ENCODE peak calls at places on chromosomes 4 and X, in six cellular contexts. E, N, T, V, D and Y are unnamed samples.

GRCh38 chrX:133923113-133923512 is 62.3 kb downstream of the GPC3 start:
- ATAC-seq in E (no peak), T (no peak), V (no peak), N (no peak), D (peak; percentile 47), Y (no peak)

GRCh38 chr4:13162886-13163285 is 321.3 kb downstream of the RAB28 start:
- ATAC-seq in V (no peak), T (no peak), E (no peak), D (no peak), N (no peak), Y (no peak)

GRCh38 chr4:87037921-87038320 is 103.1 kb downstream of the AFF1 start:
- ATAC-seq in T (no peak), V (no peak), N (no peak), D (no peak), E (no peak), Y (no peak)

GRCh38 chr4:128846063-128846462 is 36.6 kb downstream of the JADE1 start:
- ATAC-seq in V (no peak), D (no peak), E (no peak), T (no peak), N (no peak), Y (no peak)

GRCh38 chr4:39458505-39459300 is at the start of the genes LIAS and RPL9:
- ATAC-seq in V (peak; percentile 95), E (peak; percentile 95), D (peak; percentile 89), T (peak; percentile 95), N (peak; percentile 97), Y (peak; percentile 96)

GRCh38 chr4:41304221-41304620 is 47.5 kb downstream of the UCHL1 start:
- ATAC-seq in E (no peak), T (no peak), N (peak; percentile 58), D (no peak), V (no peak), Y (no peak)

GRCh38 chrX:122565952-122566351 is 618.1 kb upstream of the GRIA3 start:
- ATAC-seq in D (no peak), T (peak; percentile 19), V (no peak), E (no peak), N (peak; percentile 89), Y (peak; percentile 57)

GRCh38 chr4:79078339-79078738 is 139.1 kb upstream of the PAQR3 start:
- ATAC-seq in V (no peak), N (peak; percentile 43), E (peak; percentile 40), T (no peak), D (peak; percentile 73), Y (no peak)

GRCh38 chr4:41359069-41359769 is 102.5 kb downstream of the UCHL1 start:
- ATAC-seq in D (peak; percentile 27), V (peak; percentile 80), N (no peak), E (peak; percentile 54), T (peak; percentile 74), Y (no peak)

GRCh38 chr4:151671541-151672059 is 89.2 kb downstream of the GATB start:
- ATAC-seq in E (peak; percentile 95), T (no peak), N (no peak), V (no peak), D (no peak), Y (no peak)

GRCh38 chr4:48212165-48212564 is 57.5 kb downstream of the TEC start:
- ATAC-seq in E (peak; percentile 88), D (peak; percentile 85), V (no peak), N (peak; percentile 43), T (no peak), Y (no peak)

GRCh38 chr4:175509320-175509719 is 302.7 kb downstream of the GPM6A start:
- ATAC-seq in N (no peak), E (no peak), D (peak; percentile 69), T (no peak), V (peak; percentile 68), Y (no peak)

GRCh38 chr4:94334519-94334918 is 8.1 kb downstream of the HPGDS start:
- ATAC-seq in V (no peak), T (no peak), E (no peak), N (no peak), D (no peak), Y (peak; percentile 36)

GRCh38 chr4:61489927-61490326 is 289.8 kb downstream of the ADGRL3 start:
- ATAC-seq in N (no peak), T (no peak), E (no peak), D (no peak), V (no peak), Y (no peak)

GRCh38 chr4:4327652-4328121 is 37.6 kb downstream of the ZBTB49 start:
- ATAC-seq in T (peak; percentile 47), D (peak; percentile 74), V (peak; percentile 97), E (peak; percentile 93), N (peak; percentile 11), Y (no peak)

GRCh38 chrX:134006484-134007161 is 21.2 kb upstream of the GPC3 start:
- ATAC-seq in N (no peak), V (peak; percentile 98), T (no peak), E (no peak), D (no peak), Y (no peak)

GRCh38 chr4:155383541-155383940 is 6.8 kb upstream of the MAP9 start:
- ATAC-seq in T (no peak), D (no peak), N (no peak), V (no peak), E (no peak), Y (no peak)

GRCh38 chrX:103343105-103343504 is 13.1 kb downstream of the TCEAL7 start:
- ATAC-seq in T (no peak), E (peak; percentile 81), N (peak; percentile 56), D (peak; percentile 76), V (no peak), Y (no peak)

GRCh38 chr4:52911684-52912294 is 49.7 kb downstream of the RASL11B start:
- ATAC-seq in T (peak; percentile 73), N (peak; percentile 58), D (peak; percentile 96), E (peak; percentile 94), V (peak; percentile 82), Y (no peak)

GRCh38 chr4:147071341-147071740 is 125.7 kb upstream of the TTC29 start:
- ATAC-seq in V (no peak), D (no peak), N (no peak), T (no peak), E (no peak), Y (no peak)

GRCh38 chr4:76570141-76570989 is 135.3 kb downstream of the SHROOM3 start:
- ATAC-seq in N (no peak), D (no peak), T (peak; percentile 84), E (no peak), V (peak; percentile 90), Y (peak; percentile 39)

GRCh38 chr4:146407669-146408084 is 114.1 kb downstream of the SLC10A7 start:
- ATAC-seq in V (no peak), E (peak; percentile 86), N (no peak), T (no peak), D (no peak), Y (no peak)

GRCh38 chr4:26086621-26087068 is 172.6 kb downstream of the SMIM20 start:
- ATAC-seq in N (peak; percentile 72), D (no peak), E (no peak), T (no peak), V (no peak), Y (peak; percentile 36)

GRCh38 chrX:45806410-45807121 is 605.9 kb upstream of the DIPK2B start:
- ATAC-seq in E (no peak), V (no peak), N (peak; percentile 81), T (no peak), D (peak; percentile 88), Y (no peak)

GRCh38 chr4:1603413-1604135 is 80.5 kb downstream of the FAM53A start:
- ATAC-seq in V (no peak), N (peak; percentile 8), E (no peak), D (no peak), T (no peak), Y (no peak)

GRCh38 chr4:14008494-14008893 is 381.0 kb upstream of the BOD1L1 start:
- ATAC-seq in E (no peak), T (no peak), N (no peak), V (no peak), D (no peak), Y (no peak)

GRCh38 chrX:72545990-72546389 is 26.7 kb downstream of the HDAC8 start:
- ATAC-seq in E (no peak), N (no peak), D (no peak), V (peak; percentile 37), T (no peak), Y (no peak)

DNA sequence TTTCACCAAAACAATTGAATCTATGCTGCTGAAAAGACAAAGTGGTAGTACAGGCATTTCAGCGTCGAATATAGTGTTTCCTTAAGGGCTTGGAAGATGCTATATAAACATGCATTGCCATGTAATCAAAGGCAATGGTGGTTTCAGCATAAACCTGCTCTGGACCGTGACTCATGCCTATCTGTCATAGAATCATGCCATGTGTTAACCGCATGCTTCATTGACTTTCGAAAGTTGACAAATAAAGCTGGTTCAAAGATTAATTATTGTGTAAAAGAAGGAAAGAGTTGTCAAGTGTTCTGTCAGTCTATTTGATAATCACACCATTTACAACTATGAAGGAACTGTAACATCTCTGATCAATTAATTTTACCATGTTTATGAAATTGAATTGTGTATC is 83.2 kb downstream of the FUNDC1 start:
- ATAC-seq in E (no peak), V (peak; percentile 31), D (no peak), T (no peak), N (no peak), Y (no peak)
- H3K27ac ChIP-seq in E (no peak overlapping the region), V (no peak overlapping the region), D (no peak overlapping the region), T (no peak overlapping the region), N (no peak overlapping the region), Y (no peak overlapping the region)

DNA sequence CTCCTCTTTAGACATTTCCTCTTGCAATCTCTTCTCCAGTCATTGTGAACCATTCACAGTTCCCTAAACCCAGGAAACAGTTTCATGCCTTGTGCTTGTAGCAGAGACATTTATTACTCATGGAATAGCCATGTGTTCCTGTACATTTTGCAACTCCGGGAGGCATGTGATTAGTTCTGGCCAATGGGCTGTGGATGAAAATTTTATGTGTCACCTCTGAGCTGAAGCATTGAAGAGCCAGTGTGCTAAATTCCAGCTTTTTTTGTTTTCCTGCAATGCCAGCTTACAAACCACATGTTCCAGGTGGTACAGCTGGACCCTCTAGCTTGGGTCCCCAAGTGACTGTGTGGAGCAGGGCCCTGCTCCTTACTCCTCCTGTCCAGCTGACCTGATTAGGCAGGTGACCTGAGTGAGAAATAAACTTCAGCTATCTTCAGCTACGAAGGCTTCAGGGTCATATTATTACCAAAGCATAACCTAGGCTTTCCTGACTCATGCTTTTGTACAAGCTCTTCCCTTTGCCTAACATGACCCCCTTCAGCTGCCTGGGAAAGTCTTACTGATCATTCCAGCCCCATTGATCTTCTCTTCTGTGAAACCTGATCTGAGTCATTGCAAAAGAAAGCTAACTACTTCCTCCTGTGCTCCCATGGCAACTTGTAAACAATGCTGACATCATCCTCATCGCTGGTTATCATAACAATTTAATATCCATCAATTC is 200.4 kb downstream of the PTTG2 start:
- ATAC-seq in T (peak; percentile 80), N (peak; percentile 91), V (peak; percentile 90), D (peak; percentile 91), E (peak; percentile 48), Y (peak; percentile 79)
- TF ChIP-seq EP300 in T (no peak), N (no peak), V (peak; percentile 95), D (peak; percentile 87), E (no peak), Y (no peak)

DNA sequence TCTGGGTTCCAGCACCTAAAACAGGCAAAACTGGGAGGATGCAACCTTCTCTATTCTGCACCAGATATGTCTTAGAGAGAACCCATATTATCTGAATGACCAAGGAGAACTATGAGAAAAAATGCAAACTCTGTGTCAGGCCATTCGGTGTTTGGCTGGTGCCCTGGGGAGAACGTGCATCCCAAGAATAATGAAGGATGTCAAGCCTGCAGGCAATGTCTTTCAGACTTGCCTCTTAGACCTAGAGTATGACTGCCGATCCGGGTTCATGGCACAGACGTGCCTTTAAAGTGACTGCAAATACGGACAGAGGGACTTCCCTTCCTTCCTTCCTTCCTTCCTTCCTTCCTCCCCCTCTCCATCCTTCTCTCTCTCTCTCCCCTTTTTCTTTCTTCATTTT is 6.9 kb downstream of the XAGE1B start:
- ATAC-seq in E (no peak), N (no peak), V (no peak), T (no peak), D (no peak), Y (no peak)
- H3K4me3 ChIP-seq in E (no peak overlapping the region), N (no peak overlapping the region), V (no peak overlapping the region), T (no peak overlapping the region), D (no peak overlapping the region), Y (no peak overlapping the region)

GRCh38 chr4:98482847-98483806 is 175.3 kb downstream of the TSPAN5 start:
- ATAC-seq in N (no peak), V (no peak), E (no peak), D (peak; percentile 90), T (peak; percentile 81), Y (no peak)
- H3K27ac ChIP-seq in N (no peak overlapping the region), V (no peak overlapping the region), E (no peak overlapping the region), D (no peak overlapping the region), T (peak overlapping the region; percentile 86), Y (no peak overlapping the region)